ENCODE peak calls at places on chromosomes 12 and 14, in six cellular contexts. O, T, K, M, X and N are unnamed samples.

GRCh38 chr12:111773801-111774551 is 7.2 kb downstream of the ALDH2 start:
- DNase-seq in O (peak), M (peak), T (no peak), K (peak), X (peak), N (peak)

GRCh38 chr12:130973906-130974305 is 20.2 kb downstream of the ADGRD1 start:
- DNase-seq in M (no peak), T (no peak), X (no peak), O (no peak), K (no peak), N (no peak)

GRCh38 chr14:47273939-47274338 is 401.5 kb downstream of the MDGA2 start:
- DNase-seq in M (no peak), K (no peak), X (no peak), T (no peak), O (no peak), N (no peak)

GRCh38 chr12:64780531-64781373 is 21.5 kb upstream of the GNS start:
- DNase-seq in T (no peak), K (peak), X (no peak), O (no peak), M (no peak), N (peak)

GRCh38 chr14:22607291-22607690 is 9.2 kb downstream of the ABHD4 start:
- DNase-seq in O (no peak), X (no peak), T (no peak), K (no peak), M (peak), N (no peak)

GRCh38 chr14:104966261-104967143 is 11.7 kb downstream of the AHNAK2 start:
- DNase-seq in X (no peak), K (no peak), O (no peak), M (no peak), T (no peak), N (no peak)

GRCh38 chr14:27862684-27863083 is 903.9 kb upstream of the FOXG1 start:
- DNase-seq in K (no peak), M (no peak), T (no peak), X (no peak), O (no peak), N (no peak)

GRCh38 chr14:37586783-37587428 is 8.1 kb downstream of the FOXA1 start:
- DNase-seq in O (no peak), X (no peak), T (no peak), M (no peak), K (no peak), N (no peak)

GRCh38 chr14:69997849-69998248 is 118.6 kb downstream of the SMOC1 start:
- DNase-seq in O (no peak), K (peak), X (peak), T (no peak), M (peak), N (no peak)

GRCh38 chr12:76268267-76268666 is 79.9 kb downstream of the BBS10 start:
- DNase-seq in M (peak), K (no peak), X (peak), T (no peak), O (no peak), N (no peak)

GRCh38 chr14:90891326-90891725 is 75.1 kb upstream of the TTC7B start:
- DNase-seq in M (no peak), X (no peak), T (no peak), K (no peak), O (no peak), N (no peak)

GRCh38 chr14:65149116-65149515 is 46.8 kb upstream of the MAX start:
- DNase-seq in M (no peak), T (no peak), X (no peak), K (no peak), O (no peak), N (no peak)

GRCh38 chr12:52164624-52165023 is 27.2 kb downstream of the KRT80 start:
- DNase-seq in M (peak), T (no peak), X (no peak), K (no peak), O (no peak), N (no peak)

GRCh38 chr12:122942609-122943008 is 23.7 kb downstream of the ABCB9 start:
- DNase-seq in O (no peak), K (no peak), M (peak), T (no peak), X (peak), N (no peak)

GRCh38 chr12:15050664-15051063 is 77.8 kb downstream of the PDE6H start:
- DNase-seq in T (no peak), M (no peak), X (no peak), K (no peak), O (no peak), N (no peak)

GRCh38 chr12:79858518-79858917 is 76.4 kb downstream of the PPP1R12A start:
- DNase-seq in O (no peak), M (peak), X (no peak), T (no peak), K (no peak), N (no peak)

GRCh38 chr12:98238513-98238912 is 276.9 kb upstream of the TMPO start:
- DNase-seq in O (no peak), X (peak), K (no peak), M (peak), T (no peak), N (no peak)

GRCh38 chr14:99576761-99577705 is 27.0 kb downstream of the CCDC85C start:
- DNase-seq in O (no peak), X (no peak), T (no peak), K (no peak), M (no peak), N (no peak)

DNA sequence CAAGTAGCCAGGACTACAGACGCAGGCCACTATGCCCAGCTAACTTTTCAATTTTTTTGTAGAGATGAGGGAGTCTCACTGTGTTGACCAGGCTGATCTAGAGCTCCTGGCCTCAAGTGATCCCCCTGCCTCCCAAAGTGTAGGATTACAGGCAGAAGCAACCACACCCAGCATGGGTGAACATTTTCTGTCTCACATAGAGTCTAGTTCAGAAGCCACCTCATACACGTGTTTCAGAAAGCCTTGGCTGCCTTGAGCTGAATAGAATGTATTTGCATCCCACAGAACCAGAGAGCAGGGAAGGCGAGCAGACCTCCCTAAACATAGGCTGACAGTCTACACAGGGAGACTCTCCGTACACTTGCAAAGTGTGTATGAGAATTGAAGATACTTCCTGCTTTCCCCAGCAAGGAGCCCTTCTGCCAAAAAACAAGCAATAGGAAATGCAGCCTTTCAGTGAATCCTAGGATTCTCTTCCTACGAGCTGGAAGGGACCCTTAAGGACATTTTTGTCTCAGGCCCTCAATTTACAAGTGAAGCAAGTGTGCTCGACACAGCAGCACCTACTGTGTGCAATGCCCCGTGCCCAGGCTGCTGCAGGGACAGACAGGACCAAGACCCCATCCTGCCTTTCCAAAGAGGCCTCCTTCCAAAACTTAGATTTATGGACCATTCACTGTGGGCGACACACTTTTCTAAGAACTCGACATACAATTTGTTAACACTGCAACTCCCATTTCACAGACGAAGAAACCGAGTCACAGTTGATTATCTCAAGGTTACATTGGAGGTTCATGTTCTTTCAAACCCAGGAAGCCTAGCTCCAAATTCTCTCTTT is 11.2 kb downstream of the NUAK1 start:
- DNase-seq in X (no peak), O (no peak), M (peak), K (no peak), T (no peak), N (no peak)
- TF ChIP-seq CTCF in X (no peak), O (no peak), M (no peak), K (no peak), T (no peak), N (no peak)

DNA sequence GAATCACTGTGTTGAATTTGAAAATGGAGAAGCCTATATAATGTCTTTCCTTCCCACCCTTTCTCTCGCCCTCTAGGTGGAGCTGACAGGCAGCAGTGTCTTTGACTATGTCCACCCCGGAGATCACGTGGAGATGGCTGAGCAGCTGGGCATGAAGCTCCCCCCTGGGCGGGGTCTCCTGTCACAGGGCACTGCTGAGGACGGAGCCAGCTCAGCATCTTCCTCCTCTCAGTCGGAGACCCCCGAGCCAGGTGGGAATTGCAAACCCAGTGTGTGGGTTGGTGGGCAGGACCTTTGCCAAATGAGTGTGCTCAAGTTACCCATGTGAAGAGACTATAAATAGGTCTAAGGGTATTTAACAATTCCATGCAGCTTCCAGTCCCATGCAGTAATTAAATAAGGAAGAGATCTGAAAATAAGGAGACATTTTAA is 274.7 kb downstream of the EGLN3 start:
- DNase-seq in O (peak), X (peak), M (no peak), K (peak), T (no peak), N (no peak)
- TF ChIP-seq CTCF in O (no peak), X (peak), M (no peak), K (no peak), T (peak), N (peak)

GRCh38 chr14:55705651-55706340 is 125.8 kb downstream of the KTN1 start:
- DNase-seq in O (no peak), X (no peak), M (no peak), T (no peak), K (no peak), N (no peak)
- TF ChIP-seq CTCF in O (no peak), X (no peak), M (no peak), T (no peak), K (no peak), N (no peak)

DNA sequence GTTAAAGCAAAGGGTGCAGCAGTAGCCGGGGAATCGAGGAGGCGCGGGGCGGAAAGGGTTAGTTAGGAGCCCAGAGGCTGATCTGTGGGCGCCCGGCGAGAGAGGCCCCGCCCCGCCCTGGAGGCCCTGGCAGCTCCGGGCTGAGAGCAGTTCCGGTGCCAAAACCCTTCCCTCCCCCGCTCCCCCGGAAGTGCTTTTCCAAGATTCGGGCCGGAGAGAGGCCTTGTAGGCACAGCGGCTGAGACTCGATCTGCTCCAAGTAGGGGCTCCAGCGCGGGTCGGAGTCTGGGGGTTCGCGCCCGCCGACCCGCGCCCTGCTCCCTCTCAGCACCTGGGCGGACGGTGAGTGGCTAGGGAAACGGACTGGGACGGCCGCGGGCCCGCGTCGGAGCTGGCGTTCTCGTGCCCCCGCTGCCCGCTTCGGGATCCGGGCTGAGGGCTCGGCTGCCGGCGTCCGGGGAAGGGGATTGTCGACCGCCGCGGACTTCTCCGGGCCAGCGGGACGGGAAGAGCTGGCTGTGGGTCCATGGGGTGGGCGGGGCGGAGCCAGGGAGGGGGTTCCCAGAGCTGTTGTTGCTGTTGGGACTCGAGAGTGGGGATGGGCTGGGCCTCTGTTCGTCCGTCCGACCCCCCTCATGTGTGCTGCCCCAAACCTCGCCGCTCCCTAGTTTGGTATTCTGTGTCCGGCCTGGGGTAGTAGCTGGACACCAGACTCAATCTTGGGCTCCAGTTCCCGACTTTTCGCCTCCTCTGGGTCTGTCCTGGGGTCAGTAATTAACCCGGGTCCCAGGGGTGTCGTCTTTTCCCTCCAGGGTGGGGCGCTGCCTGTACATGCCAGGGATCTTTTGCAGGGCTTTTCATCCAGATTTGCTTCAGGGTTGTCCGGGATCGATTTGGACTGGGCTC is at the start of gene FRS2:
- DNase-seq in T (peak), M (peak), K (peak), X (peak), O (peak), N (peak)
- TF ChIP-seq CTCF in T (peak), M (peak), K (peak), X (peak), O (peak), N (peak)

DNA sequence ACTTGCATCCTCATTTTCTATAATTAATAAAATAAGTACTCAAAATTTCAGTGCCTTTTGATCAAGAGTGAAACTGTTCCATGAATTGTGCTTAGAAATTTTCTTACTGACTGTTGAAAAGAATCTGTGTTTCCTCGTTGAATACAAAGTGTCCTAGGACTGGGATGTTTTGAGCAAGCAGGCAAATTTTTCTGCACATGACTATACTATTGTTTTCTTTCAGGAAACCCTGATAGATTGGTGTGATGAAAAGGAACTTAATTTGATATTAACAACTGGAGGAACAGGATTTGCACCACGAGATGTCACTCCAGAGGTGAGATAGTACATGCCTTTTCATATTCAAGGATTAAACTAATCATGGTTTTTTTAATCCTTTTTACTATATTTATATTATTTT is 316.3 kb downstream of the GPHN start:
- DNase-seq in K (no peak), T (no peak), X (no peak), M (no peak), O (no peak), N (no peak)
- TF ChIP-seq CTCF in K (no peak), T (no peak), X (no peak), M (no peak), O (no peak), N (no peak)

GRCh38 chr14:41925409-41925808 is 318.7 kb downstream of the LRFN5 start:
- DNase-seq in M (peak), X (peak), T (no peak), O (no peak), K (no peak), N (no peak)
- TF ChIP-seq CTCF in M (peak), X (peak), T (no peak), O (peak), K (no peak), N (no peak)

DNA sequence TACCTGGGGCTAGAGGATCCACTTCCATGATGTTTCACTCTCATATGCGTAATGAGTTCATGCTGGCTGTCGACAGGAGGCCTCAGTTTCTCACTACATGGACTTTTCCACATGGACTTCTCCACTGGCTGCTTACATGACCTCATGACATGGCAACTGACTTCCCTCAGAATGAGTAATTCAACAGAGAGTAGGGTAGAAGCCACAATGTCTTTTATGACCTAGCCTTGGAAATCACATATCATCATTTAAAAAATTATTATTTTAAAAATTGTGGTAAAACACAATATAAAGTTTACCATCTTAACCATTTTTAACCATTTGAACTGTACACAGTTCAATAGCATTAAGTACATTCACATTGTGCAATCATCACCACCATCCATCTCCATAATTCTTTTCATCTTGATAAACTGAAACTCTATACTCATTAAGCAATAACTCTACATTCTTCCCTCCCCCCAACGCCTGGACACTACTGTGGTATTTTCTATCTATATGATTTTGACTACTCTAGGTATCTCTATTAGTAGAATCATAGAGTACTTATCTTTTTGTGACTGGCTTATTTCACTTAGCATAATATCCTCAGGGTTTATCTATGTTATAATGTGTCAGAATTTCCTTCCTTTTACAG is 144.5 kb downstream of the TGFB3 start:
- DNase-seq in X (peak), K (no peak), O (no peak), M (no peak), T (no peak), N (no peak)
- TF ChIP-seq CTCF in X (no peak), K (no peak), O (no peak), M (no peak), T (no peak), N (no peak)

DNA sequence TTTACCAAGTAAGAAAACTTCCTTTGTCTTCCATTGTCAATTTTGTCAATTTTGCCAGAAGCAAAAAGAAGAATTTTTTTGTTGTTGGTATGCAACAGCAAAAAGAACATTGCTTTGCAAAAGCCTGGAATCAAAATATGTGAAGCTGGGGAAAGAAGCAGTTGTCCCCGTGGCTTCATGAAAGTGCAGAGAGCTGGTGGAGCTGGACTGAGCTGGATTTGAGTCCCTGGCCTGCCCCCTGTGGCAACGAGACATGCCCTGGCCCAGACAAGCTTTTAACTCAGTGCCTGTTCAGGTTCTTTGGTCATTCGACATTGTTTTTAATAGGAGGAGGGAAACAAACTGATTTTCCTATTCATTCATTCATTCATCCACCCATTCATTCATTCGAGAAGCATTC is 70.3 kb downstream of the SLC15A4 start:
- DNase-seq in X (no peak), O (no peak), M (no peak), K (no peak), T (no peak), N (no peak)
- TF ChIP-seq CTCF in X (no peak), O (no peak), M (no peak), K (no peak), T (no peak), N (no peak)